ENCODE peak calls at places on chromosomes 1 and 21, in four cellular contexts. V, M, Y and U are unnamed samples.

GRCh38 chr1:183515002-183515689 is 42.8 kb downstream of the SMG7 start:
- DNase-seq in V (peak), M (peak), Y (peak), U (no peak)

GRCh38 chr1:171138973-171139372 is 46.1 kb upstream of the FMO2 start:
- DNase-seq in V (peak), M (no peak), Y (no peak), U (no peak)

GRCh38 chr1:51610637-51611036 is 6.3 kb upstream of the OSBPL9 start:
- DNase-seq in V (no peak), M (no peak), Y (no peak), U (no peak)

GRCh38 chr1:167668108-167668507 is 38.1 kb downstream of the RCSD1 start:
- DNase-seq in V (no peak), M (no peak), Y (no peak), U (no peak)

GRCh38 chr1:58583496-58583895 is 6.4 kb upstream of the TACSTD2 start:
- DNase-seq in V (no peak), M (no peak), Y (peak), U (no peak)

GRCh38 chr1:229297746-229298145 is 26.8 kb downstream of the RAB4A start:
- DNase-seq in V (no peak), M (no peak), Y (no peak), U (no peak)

GRCh38 chr1:1470626-1471388 is 758 bp upstream of the ATAD3B start:
- DNase-seq in V (no peak), M (no peak), Y (peak), U (no peak)

GRCh38 chr21:35528109-35529042 is 479.3 kb upstream of the RUNX1 start:
- DNase-seq in V (peak), M (no peak), Y (no peak), U (no peak)

GRCh38 chr1:235823684-235824083 is 43.0 kb downstream of the LYST start:
- DNase-seq in V (no peak), M (no peak), Y (no peak), U (no peak)

GRCh38 chr1:26127235-26128163 is 15.9 kb downstream of the PDIK1L start:
- DNase-seq in V (peak), M (no peak), Y (peak), U (no peak)

GRCh38 chr21:32843561-32843960 is 72.0 kb upstream of the PAXBP1 start:
- DNase-seq in V (no peak), M (no peak), Y (no peak), U (no peak)

GRCh38 chr1:175317309-175317708 is 124.7 kb upstream of the KIAA0040 start:
- DNase-seq in V (peak), M (no peak), Y (no peak), U (no peak)

GRCh38 chr1:172980456-172980855 is 70.3 kb downstream of the TNFSF18 start:
- DNase-seq in V (peak), M (peak), Y (peak), U (no peak)

GRCh38 chr1:230867903-230868735 is at the start of gene C1orf198:
- DNase-seq in V (peak), M (peak), Y (peak), U (peak)

GRCh38 chr1:10549919-10550656 is 75.3 kb downstream of the PEX14 start:
- DNase-seq in V (no peak), M (no peak), Y (no peak), U (no peak)

GRCh38 chr1:15345711-15346355 is 63.9 kb upstream of the EFHD2 start:
- DNase-seq in V (no peak), M (no peak), Y (peak), U (no peak)

GRCh38 chr1:32893198-32894018 is 7.1 kb downstream of the HPCA start:
- DNase-seq in V (peak), M (peak), Y (no peak), U (no peak)

GRCh38 chr1:53899206-53899628 is 5.2 kb downstream of the DIO1 start:
- DNase-seq in V (peak), M (peak), Y (no peak), U (no peak)

GRCh38 chr1:202959276-202959620 is 1.1 kb upstream of the ADIPOR1 start:
- DNase-seq in V (no peak), M (peak), Y (peak), U (no peak)

GRCh38 chr1:108080448-108080847 is 115.5 kb upstream of the VAV3 start:
- DNase-seq in V (no peak), M (no peak), Y (no peak), U (no peak)

GRCh38 chr1:229408458-229409037 is 25.3 kb downstream of the ACTA1 start:
- DNase-seq in V (no peak), M (no peak), Y (no peak), U (no peak)

GRCh38 chr1:10835423-10836421 is 39.3 kb upstream of the CASZ1 start:
- DNase-seq in V (peak), M (peak), Y (peak), U (no peak)

GRCh38 chr1:171999756-172000155 is 158.5 kb downstream of the DNM3 start:
- DNase-seq in V (no peak), M (no peak), Y (peak), U (no peak)

GRCh38 chr1:43058545-43059360 is 100.1 kb upstream of the SLC2A1 start:
- DNase-seq in V (peak), M (peak), Y (peak), U (no peak)

GRCh38 chr1:101993703-101994102 is 3.0 kb downstream of the OLFM3 start:
- DNase-seq in V (peak), M (no peak), Y (peak), U (no peak)

GRCh38 chr1:182315157-182315556 is 76.4 kb downstream of the GLUL start:
- DNase-seq in V (no peak), M (no peak), Y (no peak), U (no peak)

GRCh38 chr1:19096036-19096833 is 113.8 kb downstream of the UBR4 start:
- DNase-seq in V (peak), M (no peak), Y (peak), U (no peak)

GRCh38 chr1:29876902-29877301 is 640.6 kb downstream of the PTPRU start:
- DNase-seq in V (no peak), M (no peak), Y (no peak), U (no peak)

GRCh38 chr1:89918127-89918793 is 76.7 kb upstream of the ZNF326 start:
- DNase-seq in V (no peak), M (no peak), Y (peak), U (no peak)

GRCh38 chr1:156123356-156124196 is 9.1 kb downstream of the LMNA start:
- DNase-seq in V (peak), M (peak), Y (peak), U (peak)

GRCh38 chr1:74731399-74732052 is 1.3 kb downstream of the CRYZ start:
- DNase-seq in V (no peak), M (no peak), Y (peak), U (no peak)

GRCh38 chr1:179082308-179083030 is 599 bp downstream of the TOR3A start:
- DNase-seq in V (peak), M (peak), Y (no peak), U (peak)

GRCh38 chr1:240734001-240734400 is 122.0 kb upstream of the GREM2 start:
- DNase-seq in V (no peak), M (no peak), Y (no peak), U (no peak)

GRCh38 chr1:110749960-110750359 is 75.2 kb upstream of the KCNA3 start:
- DNase-seq in V (no peak), M (no peak), Y (no peak), U (no peak)

GRCh38 chr1:192474080-192474683 is 101.4 kb upstream of the RGS1 start:
- DNase-seq in V (peak), M (peak), Y (peak), U (no peak)

GRCh38 chr1:8517579-8518489 is 199.9 kb downstream of the SLC45A1 start:
- DNase-seq in V (peak), M (peak), Y (no peak), U (no peak)

GRCh38 chr1:27116210-27116609 is 38.7 kb downstream of the SLC9A1 start:
- DNase-seq in V (peak), M (no peak), Y (no peak), U (no peak)

GRCh38 chr1:16986596-16987361 is 6.4 kb upstream of the MFAP2 start:
- DNase-seq in V (no peak), M (no peak), Y (no peak), U (no peak)
- TF ChIP-seq CTCF in V (peak), M (peak), Y (peak), U (no peak)

DNA sequence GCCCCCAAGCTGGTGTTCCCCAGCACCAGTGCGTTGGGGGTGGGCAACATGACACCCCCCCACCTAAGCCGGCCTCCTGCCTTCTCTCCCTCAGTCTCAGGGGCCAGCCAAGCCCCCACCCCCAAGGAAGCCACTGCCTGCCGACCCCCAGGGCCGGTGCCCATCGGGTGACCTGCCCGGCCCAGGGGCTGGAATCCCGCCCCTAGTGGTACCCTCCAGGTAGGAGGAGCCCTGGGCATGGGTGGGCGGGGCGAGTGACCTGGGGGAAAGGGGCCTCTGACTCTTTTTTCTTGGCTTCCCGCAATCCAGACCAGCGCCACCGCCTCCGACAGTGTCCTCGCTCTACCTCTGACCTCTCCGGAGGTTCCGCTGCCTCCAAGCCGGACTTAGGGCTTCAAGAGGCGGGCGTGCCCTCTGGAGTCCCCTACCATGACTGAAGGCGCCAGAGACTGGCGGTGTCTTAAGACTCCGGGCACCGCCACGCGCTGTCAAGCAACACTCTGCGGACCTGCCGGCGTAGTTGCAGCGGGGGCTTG is 1.3 kb upstream of the EFNA4 start:
- DNase-seq in V (no peak), M (no peak), Y (no peak), U (no peak)
- H3K4me3 ChIP-seq in V (no peak), M (no peak), Y (no peak), U (peak)

GRCh38 chr1:145799806-145800205 is 24.1 kb downstream of the RNF115 start:
- DNase-seq in V (no peak), M (no peak), Y (no peak), U (no peak)

GRCh38 chr1:145792484-145792883 is 31.4 kb downstream of the RNF115 start:
- DNase-seq in V (no peak), M (no peak), Y (no peak), U (no peak)

GRCh38 chr1:145796753-145797152 is 27.1 kb downstream of the RNF115 start:
- DNase-seq in V (no peak), M (no peak), Y (no peak), U (no peak)

DNA sequence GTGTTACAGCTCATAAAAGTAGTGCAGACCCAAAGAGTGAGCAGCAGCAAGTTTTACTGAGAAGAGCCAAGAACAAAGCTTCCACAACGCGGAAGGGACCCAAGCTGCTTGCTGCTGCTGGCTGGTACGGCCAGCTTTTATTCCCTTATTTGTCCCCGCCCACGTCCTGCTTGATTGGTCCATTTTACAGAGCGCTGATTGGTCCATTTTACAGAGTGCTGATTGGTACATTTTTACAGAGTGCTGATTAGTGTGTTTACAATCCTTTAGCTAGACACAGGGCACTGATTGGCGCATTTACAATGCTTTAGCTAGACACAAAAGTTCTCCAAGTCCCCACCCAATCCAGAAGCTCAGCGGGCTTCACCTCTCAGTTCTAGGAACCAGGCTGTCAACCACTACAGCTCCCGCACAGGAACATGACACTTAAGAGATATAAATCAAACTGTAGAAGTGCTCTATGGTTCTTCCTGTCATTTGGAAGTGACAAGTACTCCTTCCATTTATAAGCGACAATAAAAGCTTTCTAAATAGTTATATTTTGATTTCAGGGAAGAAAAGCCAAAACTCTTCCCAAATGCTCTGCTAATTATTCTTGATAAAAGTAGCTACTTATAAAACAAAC is 28.5 kb downstream of the RNF115 start:
- DNase-seq in V (no peak), M (no peak), Y (no peak), U (no peak)
- TF ChIP-seq CTCF in V (no peak), M (no peak), Y (no peak), U (no peak)

GRCh38 chr1:248225537-248225936 is 5.7 kb upstream of the OR2M4 start:
- DNase-seq in V (no peak), M (no peak), Y (no peak), U (no peak)
- H3K4me3 ChIP-seq in V (no peak), M (no peak), Y (no peak), U (no peak)

GRCh38 chr1:201020647-201021332 is 2.7 kb downstream of the KIF21B start:
- DNase-seq in V (peak), M (no peak), Y (peak), U (no peak)
- TF ChIP-seq CTCF in V (peak), M (peak), Y (peak), U (no peak)

GRCh38 chr1:45554198-45554597 is 3.6 kb downstream of the AKR1A1 start:
- DNase-seq in V (no peak), M (no peak), Y (no peak), U (no peak)

GRCh38 chr1:45545553-45546310 is 4.9 kb upstream of the AKR1A1 start:
- DNase-seq in V (no peak), M (no peak), Y (no peak), U (no peak)

GRCh38 chr1:45551684-45552083 is 1.1 kb downstream of the AKR1A1 start:
- DNase-seq in V (no peak), M (no peak), Y (no peak), U (no peak)

GRCh38 chr1:45552309-45552708 is 1.7 kb downstream of the AKR1A1 start:
- DNase-seq in V (no peak), M (no peak), Y (peak), U (no peak)

DNA sequence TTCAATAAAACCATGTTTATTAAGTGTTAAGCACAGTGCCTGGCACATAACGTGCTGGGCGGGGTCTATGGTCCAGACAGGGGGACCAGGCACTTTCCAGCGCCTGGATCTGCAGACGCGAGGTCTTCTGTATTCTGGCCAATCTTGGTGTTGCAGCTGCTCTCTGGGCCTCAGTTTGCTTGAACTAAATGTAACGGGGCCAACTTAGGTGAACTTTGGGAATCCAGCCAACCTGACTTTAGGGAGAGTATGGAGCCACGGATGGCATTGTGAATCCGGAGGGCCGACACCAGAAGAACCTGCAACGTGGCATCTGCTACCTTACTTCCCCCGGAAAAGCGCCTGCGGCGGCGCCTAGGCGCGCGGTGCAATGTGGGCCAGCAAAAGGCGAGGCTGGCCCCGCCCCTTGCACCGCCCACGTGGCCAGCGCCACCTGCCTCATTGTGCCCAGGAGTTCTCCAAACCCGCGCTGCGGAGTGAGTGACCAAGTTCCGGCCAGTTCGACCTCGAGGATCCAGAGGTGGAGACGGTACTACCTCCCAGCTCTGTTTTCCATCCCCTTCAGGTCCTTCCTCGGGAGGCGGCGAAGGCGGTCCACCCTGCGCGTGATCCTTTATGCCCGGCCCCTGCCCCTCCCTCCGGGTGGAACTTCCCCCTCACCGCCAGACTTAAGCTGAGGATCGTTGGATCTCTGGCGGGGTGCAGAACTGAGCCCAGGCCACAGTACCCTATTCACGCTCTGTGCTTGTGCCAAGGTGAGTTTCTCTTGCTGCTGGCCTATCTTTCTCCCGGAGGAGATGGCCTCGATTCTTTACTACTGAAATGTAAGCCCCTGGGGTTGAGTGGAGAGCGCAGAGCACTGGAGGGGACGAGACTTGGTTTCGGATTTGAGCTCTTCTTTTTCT is at the start of gene AKR1A1:
- DNase-seq in V (peak), M (peak), Y (peak), U (peak)
- H3K4me3 ChIP-seq in V (peak), M (peak), Y (peak), U (peak)